ENCODE peak calls at places on chromosomes 6 and 20, in seven cellular contexts. R is omental fat pad, P is HepG2, I is Peyer's patch, N is cardiac fibroblast, G is astrocyte, M is tibial nerve. W is an unnamed sample.

GRCh38 chr6:141483561-141484061 is 649.1 kb upstream of the GJE1 start:
- DNase-seq in G (peak), R (no peak), I (peak), P (no peak), M (no peak), N (peak), W (no peak)

GRCh38 chr6:151067684-151068596 is 171.8 kb upstream of the AKAP12 start:
- DNase-seq in N (peak), M (peak), G (peak), I (peak), R (peak), P (peak), W (peak)

GRCh38 chr20:54431545-54431944 is 43.8 kb upstream of the DOK5 start:
- DNase-seq in I (no peak), P (no peak), G (peak), M (no peak), N (peak), R (no peak), W (no peak)

GRCh38 chr20:42192321-42192720 is 574.1 kb upstream of the CHD6 start:
- DNase-seq in G (no peak), M (no peak), N (no peak), I (no peak), R (no peak), P (no peak), W (no peak)

GRCh38 chr6:127516676-127517273 is 2.4 kb downstream of the MTCL3 start:
- DNase-seq in N (peak), R (no peak), P (peak), I (peak), M (peak), G (peak), W (no peak)

GRCh38 chr6:92114797-92115196 is 1304.6 kb downstream of the EPHA7 start:
- DNase-seq in I (no peak), R (no peak), G (no peak), P (no peak), M (no peak), N (no peak), W (no peak)

GRCh38 chr6:112665114-112665513 is 318.0 kb downstream of the RFPL4B start:
- DNase-seq in R (no peak), N (peak), I (no peak), P (no peak), G (peak), M (no peak), W (no peak)

GRCh38 chr6:113707194-113707593 is 150.0 kb upstream of the MARCKS start:
- DNase-seq in R (no peak), N (no peak), I (no peak), G (no peak), P (no peak), M (no peak), W (no peak)

GRCh38 chr6:27177454-27178000 is 70.0 kb upstream of the PRSS16 start:
- DNase-seq in N (peak), G (peak), I (peak), P (peak), M (peak), R (peak), W (peak)

GRCh38 chr20:33233129-33233774 is 2.5 kb upstream of the BPIFA1 start:
- DNase-seq in I (no peak), M (no peak), N (no peak), G (no peak), P (peak), R (no peak), W (no peak)

GRCh38 chr6:56204134-56204533 is 43.2 kb downstream of the COL21A1 start:
- DNase-seq in M (no peak), N (no peak), I (no peak), G (no peak), R (no peak), P (no peak), W (no peak)

GRCh38 chr6:141501616-141502015 is 631.1 kb upstream of the GJE1 start:
- DNase-seq in G (no peak), M (no peak), I (no peak), R (no peak), P (no peak), N (no peak), W (no peak)

GRCh38 chr20:62370115-62370806 is 3.1 kb upstream of the LAMA5 start:
- DNase-seq in R (no peak), M (peak), N (peak), G (peak), I (no peak), P (no peak), W (no peak)

GRCh38 chr20:50649587-50649986 is 41.8 kb downstream of the RIPOR3 start:
- DNase-seq in P (no peak), G (no peak), I (no peak), N (no peak), M (no peak), R (no peak), W (no peak)

GRCh38 chr20:25048519-25048952 is 9.4 kb downstream of the ACSS1 start:
- DNase-seq in M (no peak), R (no peak), I (peak), G (no peak), N (no peak), P (no peak), W (peak)

GRCh38 chr6:28922841-28923317 is 906 bp downstream of the TRIM27 start:
- DNase-seq in N (peak), I (no peak), G (peak), P (no peak), M (peak), R (no peak), W (no peak)

GRCh38 chr6:15263780-15264374 is 18.0 kb downstream of the JARID2 start:
- DNase-seq in N (no peak), M (no peak), I (no peak), P (no peak), G (no peak), R (no peak), W (no peak)

GRCh38 chr20:32287231-32287638 is 9.8 kb downstream of the KIF3B start:
- DNase-seq in M (no peak), R (no peak), I (no peak), N (no peak), P (no peak), G (no peak), W (no peak)

GRCh38 chr6:95280690-95281273 is 296.6 kb upstream of the MANEA start:
- DNase-seq in I (no peak), P (no peak), R (no peak), G (no peak), M (peak), N (peak), W (no peak)

GRCh38 chr6:36907781-36908180 is 22.0 kb downstream of the C6orf89 start:
- DNase-seq in G (peak), P (no peak), R (no peak), I (no peak), N (peak), M (no peak), W (peak)

GRCh38 chr20:62096421-62097380 is 25.6 kb upstream of the LSM14B start:
- DNase-seq in R (no peak), G (no peak), M (no peak), I (no peak), N (no peak), P (no peak), W (no peak)

GRCh38 chr20:60512436-60512835 is 554.2 kb downstream of the CDH26 start:
- DNase-seq in M (no peak), N (peak), R (no peak), G (peak), P (peak), I (no peak), W (no peak)

GRCh38 chr6:26032387-26033131 is 54.7 kb upstream of the HFE start:
- DNase-seq in R (no peak), G (peak), M (no peak), P (no peak), I (no peak), N (peak), W (no peak)

GRCh38 chr20:47150403-47151152 is 205.9 kb downstream of the ZMYND8 start:
- DNase-seq in N (peak), G (peak), P (peak), M (peak), R (no peak), I (peak), W (peak)

GRCh38 chr6:169978615-169979161 is 227.3 kb downstream of the ERMARD start:
- DNase-seq in I (peak), P (no peak), N (no peak), R (no peak), M (no peak), G (no peak), W (no peak)

GRCh38 chr6:139336488-139336887 is 38.0 kb downstream of the CITED2 start:
- DNase-seq in N (peak), I (no peak), P (no peak), G (peak), R (peak), M (no peak), W (peak)

GRCh38 chr20:51067792-51068191 is 44.9 kb upstream of the KCNG1 start:
- DNase-seq in G (no peak), M (no peak), N (peak), R (no peak), P (no peak), I (no peak), W (no peak)

GRCh38 chr6:40796280-40797223 is 209.4 kb upstream of the LRFN2 start:
- DNase-seq in G (no peak), P (no peak), R (no peak), N (no peak), M (no peak), I (no peak), W (no peak)

DNA sequence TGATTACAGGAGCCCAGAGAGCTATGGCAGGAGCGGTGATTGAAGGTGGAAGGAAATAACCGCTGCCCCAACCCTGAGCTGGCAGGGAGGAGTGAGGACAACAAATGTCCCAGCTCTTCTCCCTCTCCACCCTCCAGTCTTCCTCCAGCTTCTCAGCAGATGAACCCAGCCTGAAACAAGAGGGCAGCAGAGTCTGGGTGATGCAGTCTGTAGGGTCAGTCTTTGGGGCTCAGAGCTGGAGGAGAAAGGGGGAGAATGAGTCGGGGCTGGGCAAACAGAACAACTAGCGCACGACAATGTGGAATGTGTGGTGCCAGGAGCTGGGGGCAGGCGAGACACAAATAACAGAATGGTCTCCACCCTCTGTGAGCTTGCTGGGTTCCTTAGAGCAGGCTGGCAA is 4.5 kb upstream of the GUCA1A start:
- DNase-seq in P (no peak), R (no peak), I (no peak), G (no peak), N (no peak), M (no peak), W (no peak)
- TF ChIP-seq CTCF in P (peak), R (no peak), I (no peak), G (no peak), N (peak), M (no peak), W (no peak)

GRCh38 chr6:133551436-133551835 is 310.3 kb downstream of the EYA4 start:
- DNase-seq in N (no peak), P (no peak), G (no peak), R (no peak), I (no peak), M (no peak), W (no peak)
- TF ChIP-seq CTCF in N (peak), P (no peak), G (no peak), R (no peak), I (no peak), M (no peak), W (no peak)

GRCh38 chr6:3071568-3071967 is 3.3 kb downstream of the RIPK1 start:
- DNase-seq in M (no peak), I (no peak), G (no peak), P (no peak), R (no peak), N (no peak), W (no peak)

GRCh38 chr6:3073382-3073781 is 5.1 kb downstream of the RIPK1 start:
- DNase-seq in R (no peak), G (no peak), I (no peak), P (no peak), N (no peak), M (no peak), W (no peak)

GRCh38 chr6:3063733-3064700 is 4.3 kb upstream of the RIPK1 start:
- DNase-seq in P (peak), M (peak), N (peak), G (peak), I (peak), R (peak), W (peak)

GRCh38 chr6:3072798-3073197 is 4.5 kb downstream of the RIPK1 start:
- DNase-seq in R (no peak), P (no peak), N (peak), I (no peak), G (no peak), M (no peak), W (no peak)

DNA sequence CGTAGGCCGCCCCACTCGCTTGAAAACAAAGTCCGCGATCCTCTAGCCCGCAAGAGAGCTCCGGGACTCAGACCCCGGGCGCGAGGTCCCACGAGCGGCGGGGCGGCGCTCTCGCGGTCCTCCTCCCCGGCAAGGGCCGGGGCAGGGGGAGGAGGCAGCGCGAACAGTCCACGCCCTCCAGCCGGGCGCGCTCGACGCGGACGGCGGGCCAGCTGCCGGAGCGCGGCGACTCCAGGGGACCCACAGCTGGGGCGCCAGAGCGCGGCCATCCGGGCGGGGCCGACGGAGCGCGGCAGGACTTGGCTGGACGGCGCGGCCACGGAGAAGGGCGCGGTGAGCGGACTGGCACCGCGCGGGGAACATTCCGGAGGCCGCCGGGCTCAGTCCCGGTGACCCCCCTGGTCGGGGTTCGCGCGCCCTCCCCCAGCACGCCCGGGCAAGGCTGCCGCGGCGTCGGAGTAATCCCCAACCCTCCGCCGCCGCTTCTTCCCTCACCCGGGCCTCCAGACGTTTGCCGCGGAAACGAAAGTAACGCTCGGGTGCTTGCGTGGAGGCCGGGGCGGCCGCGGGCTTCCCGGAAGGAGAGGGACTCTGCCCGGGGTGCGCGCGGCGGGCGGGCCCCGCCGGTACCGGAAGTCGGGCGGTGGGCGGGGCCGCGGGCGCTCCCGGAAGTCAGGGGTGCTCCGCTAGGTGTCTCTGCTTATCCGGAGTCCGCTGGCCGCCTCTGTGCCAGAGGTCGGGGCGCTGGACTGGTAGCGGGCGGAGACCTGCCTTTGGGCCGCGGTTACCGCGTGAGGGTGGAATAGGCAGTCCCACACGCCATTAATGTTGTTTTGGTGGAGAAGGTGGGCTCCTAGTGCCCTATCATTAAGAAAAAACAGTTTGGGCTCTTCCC is at the start of gene RIPK1:
- DNase-seq in M (peak), I (peak), P (peak), N (peak), G (peak), R (peak), W (peak)
- TF ChIP-seq CTCF in M (peak), I (peak), P (peak), N (peak), G (no peak), R (no peak), W (peak)

GRCh38 chr6:21522773-21523490 is 70.6 kb upstream of the SOX4 start:
- DNase-seq in P (no peak), R (no peak), M (no peak), I (no peak), N (no peak), G (no peak), W (no peak)
- TF ChIP-seq CTCF in P (peak), R (no peak), M (no peak), I (no peak), N (no peak), G (no peak), W (no peak)

DNA sequence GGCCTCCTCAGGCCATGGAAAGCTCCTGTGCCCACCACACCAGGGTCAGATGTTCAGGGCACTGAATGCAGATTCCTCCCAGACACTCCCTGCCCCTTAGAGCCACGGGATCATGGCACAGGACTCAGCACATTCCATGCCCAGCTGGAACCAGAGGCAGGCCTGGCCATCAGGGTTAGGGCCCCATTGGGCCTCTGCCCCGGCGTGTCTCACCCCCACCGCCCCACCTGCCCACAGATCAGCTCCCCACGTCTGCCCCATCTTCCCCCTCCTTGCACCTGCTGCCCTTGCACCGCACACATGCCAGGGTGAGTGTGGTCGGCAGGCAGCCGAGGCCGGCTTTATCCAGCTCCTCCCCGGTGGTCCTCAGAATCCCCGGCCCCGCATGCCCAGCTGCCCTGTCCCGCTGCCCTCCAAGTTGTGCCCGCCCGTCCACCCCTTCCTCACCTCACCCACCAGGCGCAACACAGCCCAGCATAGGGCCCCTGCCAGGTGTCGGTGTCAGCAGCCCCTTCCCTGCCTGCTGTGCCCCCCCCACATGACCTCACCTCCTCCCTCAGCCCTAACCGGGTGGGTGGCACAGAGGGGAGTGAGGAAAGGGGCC is 2.2 kb upstream of the SRMS start:
- DNase-seq in M (no peak), R (no peak), I (no peak), P (no peak), N (no peak), G (no peak), W (no peak)
- TF ChIP-seq CTCF in M (no peak), R (no peak), I (no peak), P (no peak), N (no peak), G (no peak), W (no peak)

DNA sequence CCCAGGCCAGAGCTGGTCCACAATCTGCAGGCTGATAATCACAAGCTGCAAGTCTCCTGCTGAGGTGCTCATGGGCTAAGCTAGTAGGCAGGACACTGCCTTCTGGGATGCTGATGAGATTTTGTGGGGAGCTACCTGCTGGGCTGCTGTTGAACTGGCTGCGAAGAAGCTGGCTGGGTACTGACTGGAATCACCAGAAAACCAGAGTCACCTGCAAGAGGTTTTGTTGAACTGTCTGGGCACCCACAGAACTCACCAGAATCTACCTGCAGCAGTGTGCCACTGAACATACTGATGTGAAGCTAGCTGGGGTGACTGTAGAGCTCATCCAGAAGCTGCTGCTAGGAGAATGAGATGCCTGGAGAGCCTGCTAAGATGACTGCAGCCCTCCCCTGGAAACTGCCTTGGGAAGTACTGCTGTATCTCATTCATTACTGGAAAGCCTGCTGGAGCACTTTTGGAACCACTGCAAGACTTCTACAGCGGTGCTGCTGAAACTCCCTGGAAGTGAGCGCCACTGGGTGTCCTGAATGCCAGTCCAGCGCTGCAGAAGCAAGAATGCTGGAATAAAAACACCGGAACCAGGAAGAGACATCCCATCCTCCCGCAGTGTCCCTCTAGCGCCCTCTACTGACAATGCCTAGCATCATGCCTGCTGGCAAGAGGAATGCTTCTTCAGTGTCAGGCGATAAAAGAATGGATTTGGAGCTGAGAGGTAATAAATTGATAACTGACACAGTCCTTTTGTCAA is 64.9 kb upstream of the ARHGAP18 start:
- DNase-seq in G (peak), R (peak), I (peak), N (peak), M (peak), P (peak), W (peak)
- TF ChIP-seq CTCF in G (peak), R (no peak), I (peak), N (peak), M (peak), P (peak), W (peak)

GRCh38 chr20:3396492-3396891 is 11.0 kb downstream of the DNAAF9 start:
- DNase-seq in R (no peak), I (peak), M (no peak), G (no peak), N (no peak), P (no peak), W (no peak)

GRCh38 chr20:3392756-3393155 is 14.7 kb downstream of the DNAAF9 start:
- DNase-seq in N (no peak), P (no peak), I (no peak), M (no peak), R (no peak), G (no peak), W (no peak)

GRCh38 chr20:3390759-3391500 is 16.5 kb downstream of the DNAAF9 start:
- DNase-seq in R (no peak), P (no peak), I (no peak), G (no peak), N (no peak), M (no peak), W (no peak)
- TF ChIP-seq CTCF in R (no peak), P (no peak), I (no peak), G (no peak), N (no peak), M (no peak), W (no peak)

GRCh38 chr6:88629838-88630462 is 333.5 kb downstream of the RNGTT start:
- DNase-seq in M (no peak), N (no peak), R (no peak), P (no peak), I (peak), G (no peak), W (no peak)
- TF ChIP-seq CTCF in M (no peak), N (no peak), R (no peak), P (no peak), I (no peak), G (no peak), W (no peak)

W was measured in uterus.